ENCODE peak calls at places on chromosome 4, in four cellular contexts. V, Q, Z and P are unnamed samples.

GRCh38 chr4:16498978-16499377 is 272.7 kb upstream of the TAPT1 start:
- DNase-seq in V (no peak), Q (no peak), Z (no peak), P (no peak)

GRCh38 chr4:4182835-4183568 is 43.7 kb downstream of the OTOP1 start:
- DNase-seq in V (peak; percentile 2), Q (peak; percentile 58), Z (no peak), P (peak; percentile 47)

GRCh38 chr4:164616961-164617360 is 137.0 kb upstream of the SMIM31 start:
- DNase-seq in V (no peak), Q (no peak), Z (no peak), P (no peak)

GRCh38 chr4:1328267-1329155 is 18.5 kb upstream of the UVSSA start:
- DNase-seq in V (no peak), Q (no peak), Z (no peak), P (no peak)

GRCh38 chr4:147360301-147360700 is 120.6 kb upstream of the EDNRA start:
- DNase-seq in V (peak; percentile 69), Q (no peak), Z (no peak), P (no peak)

GRCh38 chr4:5435823-5436222 is 272.5 kb downstream of the EVC2 start:
- DNase-seq in V (no peak), Q (no peak), Z (no peak), P (no peak)

GRCh38 chr4:140099993-140100392 is 54.0 kb downstream of the MAML3 start:
- DNase-seq in V (no peak), Q (no peak), Z (no peak), P (no peak)

GRCh38 chr4:67087897-67088296 is 457.4 kb downstream of the CENPC start:
- DNase-seq in V (peak; percentile 5), Q (peak; percentile 57), Z (no peak), P (peak; percentile 22)

GRCh38 chr4:150875367-150875766 is 139.7 kb downstream of the LRBA start:
- DNase-seq in V (no peak), Q (no peak), Z (no peak), P (no peak)

GRCh38 chr4:140448830-140449229 is 21.4 kb upstream of the CLGN start:
- DNase-seq in V (no peak), Q (no peak), Z (no peak), P (no peak)

DNA sequence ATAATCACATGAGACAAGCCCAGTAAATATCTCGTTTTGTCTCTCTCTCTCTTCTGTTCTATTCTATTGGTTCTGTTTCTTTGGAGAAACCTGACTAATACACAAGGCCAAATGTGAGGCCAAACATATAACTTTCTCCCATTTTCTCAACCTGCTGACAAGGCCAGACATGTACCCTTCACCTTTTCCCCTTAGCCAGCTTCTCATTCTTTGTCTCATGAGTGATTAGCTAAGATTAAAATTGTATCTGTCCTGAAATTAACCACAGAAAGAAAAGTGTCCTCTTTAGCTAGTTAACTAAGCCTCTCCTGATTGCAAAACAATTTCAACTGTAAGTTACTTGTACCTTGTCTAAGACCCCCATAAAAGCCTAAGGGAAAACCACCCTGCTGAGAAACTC is 18.5 kb upstream of the ADGRA3 start:
- DNase-seq in V (no peak), Q (no peak), Z (no peak), P (no peak)
- TF ChIP-seq CTCF in V (no peak), Q (no peak), Z (no peak), P (no peak)

GRCh38 chr4:26325191-26325590 is 4.4 kb downstream of the RBPJ start:
- DNase-seq in V (peak; percentile 59), Q (peak; percentile 21), Z (no peak), P (no peak)
- TF ChIP-seq CTCF in V (peak; percentile 67), Q (peak; percentile 58), Z (peak; percentile 21), P (peak; percentile 48)

DNA sequence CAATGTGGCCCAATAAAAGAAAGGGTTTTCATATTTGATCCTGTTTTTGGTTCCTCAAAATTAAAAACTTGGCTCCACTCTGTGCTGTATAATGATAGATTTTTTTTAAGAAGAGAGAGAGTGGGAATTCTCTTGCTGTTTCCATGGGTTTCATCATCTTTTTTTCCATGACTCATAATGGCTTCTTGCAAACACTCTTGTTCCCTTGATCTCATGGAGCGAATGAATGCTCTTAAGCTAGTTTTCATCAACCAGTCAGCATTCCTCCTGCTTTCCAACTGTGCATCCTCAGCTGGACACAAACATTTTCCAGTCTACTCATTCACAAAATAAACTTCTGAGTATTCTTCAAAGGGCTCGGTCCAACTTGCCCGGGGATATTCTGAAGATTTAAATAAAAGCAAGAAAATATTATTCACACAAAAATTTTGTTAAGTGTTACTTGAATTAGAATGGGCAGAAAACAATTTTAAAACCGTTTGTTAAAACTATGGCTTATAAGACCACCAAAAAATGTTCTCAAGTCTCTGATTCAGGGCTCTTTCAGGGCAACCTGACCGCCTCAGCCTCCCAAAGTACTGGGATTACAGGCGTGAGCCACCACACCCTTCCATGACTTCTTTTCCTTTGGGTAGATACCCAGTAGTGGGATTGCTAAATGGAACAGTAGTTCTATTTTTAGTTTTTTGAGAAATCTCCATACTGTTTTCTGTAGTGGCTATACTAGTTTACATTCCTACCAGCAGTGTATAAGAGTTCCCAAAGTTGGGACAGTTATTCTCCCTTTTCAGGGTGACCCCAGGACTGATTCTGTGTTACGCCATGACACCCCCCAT is 64.7 kb downstream of the TMEM156 start:
- DNase-seq in V (peak; percentile 99), Q (no peak), Z (no peak), P (no peak)
- TF ChIP-seq CTCF in V (no peak), Q (no peak), Z (no peak), P (no peak)

GRCh38 chr4:169791527-169792156 is 33.9 kb upstream of the HPF1 start:
- DNase-seq in V (peak; percentile 63), Q (peak; percentile 66), Z (peak; percentile 71), P (peak; percentile 22)
- TF ChIP-seq CTCF in V (peak; percentile 70), Q (peak; percentile 61), Z (peak; percentile 63), P (no peak)

GRCh38 chr4:76246025-76246424 is 5.5 kb upstream of the FAM47E start:
- DNase-seq in V (no peak), Q (no peak), Z (no peak), P (no peak)
- TF ChIP-seq CTCF in V (no peak), Q (no peak), Z (no peak), P (no peak)

GRCh38 chr4:173532725-173533511 is 2.9 kb upstream of the HAND2 start:
- DNase-seq in V (no peak), Q (no peak), Z (no peak), P (no peak)
- TF ChIP-seq CTCF in V (no peak), Q (no peak), Z (no peak), P (no peak)

DNA sequence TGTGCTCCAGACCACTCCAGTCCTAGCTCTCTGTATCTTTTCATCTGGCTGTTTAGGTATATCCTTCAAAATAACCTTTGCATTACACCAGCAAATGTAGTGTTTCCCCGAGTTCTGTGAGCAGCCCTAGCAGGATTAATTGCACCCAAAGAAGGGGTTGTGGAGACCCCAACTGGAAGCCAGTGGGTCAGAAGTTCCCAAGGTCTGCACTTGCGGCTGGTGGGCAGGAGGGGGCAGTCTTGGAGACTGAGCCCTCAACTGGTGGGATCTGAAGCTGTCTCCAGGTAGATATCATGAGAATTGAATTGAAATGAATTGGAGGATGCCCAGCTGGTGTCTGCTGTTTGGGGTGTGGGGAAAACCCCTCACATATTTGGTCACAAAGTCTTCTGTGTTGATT is 1485.3 kb upstream of the TENM3 start:
- DNase-seq in V (no peak), Q (no peak), Z (no peak), P (no peak)
- TF ChIP-seq CTCF in V (no peak), Q (no peak), Z (no peak), P (no peak)

GRCh38 chr4:86582453-86582852 is 11.7 kb upstream of the PTPN13 start:
- DNase-seq in V (no peak), Q (no peak), Z (no peak), P (no peak)

GRCh38 chr4:86587016-86587713 is 7.0 kb upstream of the PTPN13 start:
- DNase-seq in V (no peak), Q (no peak), Z (no peak), P (no peak)

DNA sequence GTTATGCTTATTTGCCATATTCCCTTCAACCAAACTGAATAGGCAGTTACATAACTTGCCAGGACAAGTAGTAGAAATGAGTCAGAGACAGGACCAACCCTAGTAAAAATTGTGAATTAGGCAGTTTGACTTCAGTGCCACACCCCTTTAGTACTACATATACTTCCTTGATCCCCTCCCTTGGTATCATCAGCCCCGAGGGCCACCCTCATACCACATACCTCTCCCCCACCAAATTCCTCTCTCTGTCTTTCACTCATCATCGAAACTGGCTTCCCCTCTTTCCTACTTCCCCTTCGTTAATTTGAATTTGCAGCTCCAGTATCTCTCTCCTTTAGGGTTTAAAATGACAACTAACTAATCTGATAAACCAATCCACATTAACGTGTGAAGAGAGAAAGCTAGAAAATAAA is 7.9 kb upstream of the PTPN13 start:
- DNase-seq in V (no peak), Q (no peak), Z (no peak), P (no peak)
- TF ChIP-seq CTCF in V (no peak), Q (no peak), Z (no peak), P (no peak)

GRCh38 chr4:153027879-153028278 is 91.8 kb downstream of the FHDC1 start:
- DNase-seq in V (no peak), Q (no peak), Z (no peak), P (no peak)

GRCh38 chr4:153024466-153024865 is 88.3 kb downstream of the FHDC1 start:
- DNase-seq in V (no peak), Q (no peak), Z (no peak), P (no peak)

GRCh38 chr4:153026947-153027346 is 90.8 kb downstream of the FHDC1 start:
- DNase-seq in V (no peak), Q (no peak), Z (no peak), P (no peak)

GRCh38 chr4:153025402-153025801 is 89.3 kb downstream of the FHDC1 start:
- DNase-seq in V (no peak), Q (no peak), Z (no peak), P (no peak)

DNA sequence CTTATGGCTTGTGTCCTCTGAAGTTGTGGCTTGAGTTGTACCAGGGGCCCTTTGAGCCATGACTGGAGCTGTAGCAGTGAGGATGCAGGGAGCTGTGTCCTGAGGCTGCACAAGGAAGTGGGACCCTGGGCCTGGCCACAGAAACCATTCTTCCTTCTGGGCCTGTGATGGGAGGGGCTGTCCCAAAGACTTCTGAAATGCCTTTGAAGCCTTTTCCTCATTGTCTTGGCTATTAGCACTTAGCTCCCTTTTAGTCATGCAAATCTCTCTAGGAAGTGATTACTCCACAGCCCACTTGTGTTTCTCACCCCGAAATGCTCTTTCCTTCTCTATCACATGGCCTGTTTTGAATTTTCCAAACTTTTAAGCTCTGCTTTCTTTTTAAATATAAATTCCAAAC is 92.4 kb downstream of the FHDC1 start:
- DNase-seq in V (no peak), Q (no peak), Z (no peak), P (no peak)
- TF ChIP-seq CTCF in V (no peak), Q (no peak), Z (no peak), P (no peak)